ENCODE peak calls at places on chromosomes 5 and 9, in seven cellular contexts. S is HCT116, R is upper lobe of left lung, Z is HepG2, E is GM23338, U is sigmoid colon, Y is breast epithelium. D is an unnamed sample.

GRCh38 chr9:37747271-37747753 is 6.3 kb upstream of the TRMT10B start:
- DNase-seq in Y (no peak), E (peak; percentile 82), U (no peak), R (peak; percentile 42), S (peak; percentile 59), Z (peak; percentile 53), D (peak; percentile 79)

GRCh38 chr9:130172161-130172857 is at the start of gene NCS1:
- DNase-seq in R (peak; percentile 53), E (peak; percentile 70), Z (no peak), S (peak; percentile 21), U (peak; percentile 93), Y (peak; percentile 72), D (peak; percentile 66)

GRCh38 chr5:80941496-80941895 is 18.7 kb upstream of the RASGRF2 start:
- DNase-seq in R (no peak), U (no peak), Z (no peak), S (no peak), E (no peak), Y (no peak), D (no peak)

GRCh38 chr5:65790371-65791163 is 68.6 kb downstream of the NLN start:
- DNase-seq in Y (no peak), S (no peak), R (peak; percentile 42), Z (no peak), U (no peak), E (no peak), D (no peak)

GRCh38 chr9:100602302-100602930 is 24.5 kb downstream of the CAVIN4 start:
- DNase-seq in Z (peak; percentile 43), E (peak; percentile 90), R (peak; percentile 45), S (peak; percentile 71), U (no peak), Y (no peak), D (no peak)

GRCh38 chr9:100277166-100277979 is 75.4 kb downstream of the TEX10 start:
- DNase-seq in U (no peak), S (no peak), R (no peak), E (no peak), Z (no peak), Y (no peak), D (no peak)

GRCh38 chr9:3074247-3074646 is 230.4 kb upstream of the PUM3 start:
- DNase-seq in Y (no peak), R (no peak), S (no peak), Z (no peak), U (no peak), E (peak; percentile 19), D (no peak)

GRCh38 chr5:134503088-134503936 is 22.2 kb upstream of the JADE2 start:
- DNase-seq in R (peak; percentile 72), E (peak; percentile 64), Z (peak; percentile 93), U (peak; percentile 88), S (peak; percentile 77), Y (no peak), D (peak; percentile 44)

GRCh38 chr5:38707352-38708324 is 138.2 kb upstream of the OSMR start:
- DNase-seq in Y (no peak), E (no peak), R (no peak), U (no peak), S (no peak), Z (no peak), D (no peak)

GRCh38 chr9:108049026-108049591 is 559.5 kb upstream of the KLF4 start:
- DNase-seq in U (no peak), E (no peak), Y (no peak), S (peak; percentile 92), R (no peak), Z (no peak), D (no peak)

GRCh38 chr5:180637962-180638680 is 11.3 kb downstream of the FLT4 start:
- DNase-seq in U (peak; percentile 56), R (no peak), Z (no peak), E (no peak), Y (peak; percentile 28), S (no peak), D (no peak)

GRCh38 chr9:37372839-37373238 is 49.7 kb upstream of the GRHPR start:
- DNase-seq in Y (no peak), S (no peak), U (no peak), Z (no peak), E (no peak), R (no peak), D (no peak)

GRCh38 chr5:118956727-118957126 is 31.6 kb downstream of the DTWD2 start:
- DNase-seq in S (no peak), Z (no peak), E (peak; percentile 49), Y (no peak), R (no peak), U (no peak), D (no peak)

GRCh38 chr5:34469971-34470370 is 186.2 kb upstream of the RAI14 start:
- DNase-seq in S (no peak), Z (no peak), E (no peak), U (no peak), R (no peak), Y (no peak), D (no peak)

GRCh38 chr5:34476941-34477565 is 179.1 kb upstream of the RAI14 start:
- DNase-seq in S (no peak), U (no peak), Z (no peak), R (no peak), Y (no peak), E (no peak), D (no peak)

GRCh38 chr5:34475249-34475966 is 180.7 kb upstream of the RAI14 start:
- DNase-seq in Z (no peak), U (no peak), E (peak; percentile 97), R (no peak), Y (no peak), S (no peak), D (no peak)

DNA sequence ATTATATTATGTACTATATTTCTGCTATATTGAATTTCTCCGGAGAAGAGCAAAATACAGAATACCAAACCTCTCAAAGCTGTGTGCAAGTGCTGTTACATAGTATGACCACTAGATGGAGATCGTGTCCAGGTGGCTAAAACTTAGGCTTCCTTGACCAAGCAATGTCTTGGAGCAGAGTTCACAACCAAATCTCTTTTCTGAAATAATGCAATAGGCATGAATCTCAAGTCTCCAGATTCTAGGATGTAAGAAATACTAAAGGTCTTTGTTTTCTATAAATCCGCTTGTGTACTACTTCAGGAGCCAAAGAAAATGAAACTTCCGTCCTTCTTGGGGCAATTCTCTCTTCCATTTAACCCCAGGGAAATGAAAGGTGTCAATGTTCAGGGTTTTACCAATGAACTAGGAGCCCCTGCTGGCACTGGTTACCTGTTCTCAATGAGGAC is 181.5 kb upstream of the RAI14 start:
- DNase-seq in E (peak; percentile 77), S (peak; percentile 38), Z (peak; percentile 40), R (no peak), Y (no peak), U (no peak), D (no peak)
- TF ChIP-seq POLR2AphosphoS5 in E (no peak), S (no peak), Z (no peak), R (no peak), Y (no peak), U (no peak), D (no peak)

GRCh38 chr5:136056771-136057335 is 28.1 kb downstream of the TGFBI start:
- DNase-seq in U (no peak), Z (no peak), R (no peak), E (no peak), Y (no peak), S (no peak), D (no peak)
- TF ChIP-seq POLR2AphosphoS5 in U (no peak), Z (no peak), R (no peak), E (no peak), Y (no peak), S (no peak), D (no peak)

DNA sequence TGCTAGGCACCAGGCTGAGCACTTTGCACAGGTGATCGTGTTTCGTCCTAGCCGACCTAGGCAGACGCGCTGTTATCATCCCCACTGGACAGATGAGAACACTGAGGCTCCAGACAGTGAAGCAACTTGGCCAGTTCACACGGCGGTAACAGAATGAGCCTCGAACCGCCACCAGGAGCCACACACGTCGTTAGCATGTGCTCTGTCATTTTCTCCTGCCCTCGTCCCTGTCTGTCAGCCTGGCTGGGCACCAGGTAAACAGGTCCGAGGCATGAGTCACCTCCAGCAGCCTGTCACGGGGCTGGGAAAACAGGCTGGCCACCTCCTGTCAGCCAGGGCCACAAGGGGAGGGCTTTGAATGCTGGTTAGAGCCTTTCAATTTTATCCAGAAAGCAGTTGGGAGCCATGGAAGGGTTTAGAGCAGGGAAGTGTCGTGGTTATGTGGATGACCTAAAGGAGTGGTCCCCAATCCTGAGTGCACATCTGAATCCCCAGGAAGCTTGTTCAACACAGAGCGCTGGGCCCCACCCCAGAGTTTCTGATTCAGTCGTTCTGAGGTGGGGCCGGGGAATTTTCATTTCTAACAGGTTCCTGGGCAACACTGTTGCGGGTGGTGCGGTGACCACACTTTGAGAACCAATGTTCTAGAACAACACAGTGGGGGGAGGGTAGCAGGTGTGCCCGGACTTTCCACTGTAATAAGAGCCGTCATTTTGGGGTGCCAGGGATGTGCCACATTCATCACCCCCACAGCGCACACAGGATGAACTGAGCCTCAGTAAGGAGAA is 39.5 kb downstream of the DUSP1 start:
- DNase-seq in E (no peak), U (no peak), Z (peak; percentile 79), R (peak; percentile 85), Y (peak; percentile 87), S (peak; percentile 66), D (no peak)
- TF ChIP-seq POLR2AphosphoS5 in E (no peak), U (no peak), Z (no peak), R (no peak), Y (peak; percentile 75), S (peak; percentile 15), D (no peak)

GRCh38 chr5:172999351-172999973 is 15.9 kb downstream of the ATP6V0E1 start:
- DNase-seq in Y (no peak), E (no peak), Z (no peak), U (no peak), R (no peak), S (no peak), D (no peak)
- TF ChIP-seq POLR2AphosphoS5 in Y (no peak), E (no peak), Z (no peak), U (no peak), R (no peak), S (no peak), D (no peak)

DNA sequence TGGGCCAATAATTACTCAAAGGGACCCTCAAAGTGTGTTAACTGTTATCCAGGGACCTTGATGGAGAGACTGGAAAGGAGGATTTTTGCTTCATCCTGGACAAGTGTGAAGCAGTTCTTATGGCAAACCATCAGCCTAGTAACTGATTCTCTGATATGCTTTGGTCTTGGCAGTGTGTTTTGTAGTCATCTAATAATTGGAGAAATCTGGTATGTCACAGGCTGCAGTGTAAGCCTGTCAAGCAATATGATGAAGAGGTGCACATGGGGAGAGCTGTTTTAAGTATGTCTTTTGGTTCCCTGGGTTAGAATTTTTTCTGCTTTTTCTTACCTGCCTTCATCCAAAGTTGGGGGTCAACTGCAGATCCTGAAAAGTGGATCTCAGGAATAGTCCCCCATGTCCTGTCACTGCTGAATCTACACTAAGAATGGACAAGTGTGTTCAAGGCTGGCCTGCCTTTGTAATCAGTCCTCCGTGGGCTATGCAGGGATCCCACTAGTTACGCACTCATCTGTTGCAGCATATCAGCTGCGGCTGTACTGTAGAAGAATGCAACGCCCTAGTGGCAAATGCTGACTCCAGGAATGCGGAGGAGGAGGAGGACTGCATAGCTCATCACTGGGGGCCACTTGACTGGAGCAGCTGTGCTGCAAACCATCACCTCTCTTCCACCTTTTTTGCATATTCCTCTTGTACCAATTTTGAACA is 1.9 kb downstream of the SPTAN1 start:
- DNase-seq in U (peak; percentile 87), E (peak; percentile 88), R (peak; percentile 44), Y (no peak), S (peak; percentile 35), Z (peak; percentile 85), D (no peak)
- TF ChIP-seq POLR2AphosphoS5 in U (no peak), E (no peak), R (peak; percentile 67), Y (peak; percentile 37), S (peak; percentile 6), Z (no peak), D (no peak)

DNA sequence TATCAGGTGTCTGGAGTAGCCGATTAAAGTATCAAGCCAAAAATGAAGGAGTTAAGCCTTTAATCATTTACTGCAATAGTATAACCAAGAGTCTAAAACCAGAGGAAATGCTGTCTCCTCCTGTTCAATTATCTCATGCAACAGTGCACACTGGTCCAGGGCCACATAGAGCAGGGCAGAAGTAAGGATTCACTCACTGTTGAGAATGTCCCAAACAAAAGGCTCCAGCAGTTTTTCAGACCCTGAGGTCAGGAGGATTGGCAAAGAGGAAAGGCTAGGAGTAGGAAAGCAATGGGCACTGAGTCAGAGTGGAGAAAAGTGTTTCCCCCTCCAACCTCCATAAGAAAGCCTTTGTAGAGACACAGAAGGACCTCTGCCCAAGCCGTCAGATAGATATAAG is 168.2 kb downstream of the RNF180 start:
- DNase-seq in Z (no peak), S (no peak), E (no peak), Y (no peak), U (no peak), R (no peak), D (no peak)
- TF ChIP-seq POLR2AphosphoS5 in Z (no peak), S (no peak), E (no peak), Y (no peak), U (no peak), R (no peak), D (no peak)

D was measured in GM12891.